ENCODE peak calls at places on chromosomes 5 and 9, in four cellular contexts. One of them, this sample, is unnamed.

GRCh38 chr5:41722359-41722950 is 147.8 kb downstream of the OXCT1 start:
- DNase-seq in ovary: no peak
- DNase-seq in CD4-positive, alpha-beta T cell: no peak
- DNase-seq in cardiac muscle cell: peak; percentile 2
- DNase-seq in this sample: no peak

GRCh38 chr5:16957305-16958165 is 21.4 kb upstream of the MYO10 start:
- DNase-seq in ovary: no peak
- DNase-seq in CD4-positive, alpha-beta T cell: no peak
- DNase-seq in cardiac muscle cell: no peak
- DNase-seq in this sample: no peak

GRCh38 chr5:32908646-32909045 is 197.5 kb downstream of the NPR3 start:
- DNase-seq in ovary: no peak
- DNase-seq in CD4-positive, alpha-beta T cell: no peak
- DNase-seq in cardiac muscle cell: no peak
- DNase-seq in this sample: no peak

GRCh38 chr9:677461-678097 is 163.9 kb upstream of the DMRT1 start:
- DNase-seq in ovary: no peak
- DNase-seq in CD4-positive, alpha-beta T cell: no peak
- DNase-seq in cardiac muscle cell: no peak
- DNase-seq in this sample: no peak

GRCh38 chr5:133321833-133322420 is 270.1 kb downstream of the HSPA4 start:
- DNase-seq in ovary: no peak
- DNase-seq in CD4-positive, alpha-beta T cell: no peak
- DNase-seq in cardiac muscle cell: no peak
- DNase-seq in this sample: no peak

GRCh38 chr5:30343707-30344106 is 849.8 kb upstream of the CDH6 start:
- DNase-seq in ovary: no peak
- DNase-seq in CD4-positive, alpha-beta T cell: no peak
- DNase-seq in cardiac muscle cell: no peak
- DNase-seq in this sample: no peak

GRCh38 chr5:134142088-134142487 is 27.6 kb downstream of the TCF7 start:
- DNase-seq in ovary: no peak
- DNase-seq in CD4-positive, alpha-beta T cell: peak; percentile 0
- DNase-seq in cardiac muscle cell: no peak
- DNase-seq in this sample: no peak

GRCh38 chr5:9009931-9010652 is 535.8 kb downstream of the SEMA5A start:
- DNase-seq in ovary: no peak
- DNase-seq in CD4-positive, alpha-beta T cell: no peak
- DNase-seq in cardiac muscle cell: no peak
- DNase-seq in this sample: no peak

GRCh38 chr9:69444791-69445190 is 119.8 kb downstream of the ENTREP1 start:
- DNase-seq in ovary: no peak
- DNase-seq in CD4-positive, alpha-beta T cell: no peak
- DNase-seq in cardiac muscle cell: no peak
- DNase-seq in this sample: no peak

GRCh38 chr9:4680178-4680535 is 788 bp downstream of the CDC37L1 start:
- DNase-seq in ovary: no peak
- DNase-seq in CD4-positive, alpha-beta T cell: no peak
- DNase-seq in cardiac muscle cell: no peak
- DNase-seq in this sample: no peak

GRCh38 chr9:26391036-26391435 is 501.6 kb downstream of the CAAP1 start:
- DNase-seq in ovary: no peak
- DNase-seq in CD4-positive, alpha-beta T cell: no peak
- DNase-seq in cardiac muscle cell: no peak
- DNase-seq in this sample: no peak

GRCh38 chr9:88387733-88388202 is 476 bp upstream of the SPIN1 start:
- DNase-seq in ovary: peak; percentile 54
- DNase-seq in CD4-positive, alpha-beta T cell: peak; percentile 38
- DNase-seq in cardiac muscle cell: peak; percentile 58
- DNase-seq in this sample: no peak

GRCh38 chr5:24389968-24390367 is 254.8 kb downstream of the CDH10 start:
- DNase-seq in ovary: no peak
- DNase-seq in CD4-positive, alpha-beta T cell: no peak
- DNase-seq in cardiac muscle cell: no peak
- DNase-seq in this sample: no peak

GRCh38 chr5:176608937-176609723 is 826 bp downstream of the GPRIN1 start:
- DNase-seq in ovary: no peak
- DNase-seq in CD4-positive, alpha-beta T cell: no peak
- DNase-seq in cardiac muscle cell: no peak
- DNase-seq in this sample: no peak

GRCh38 chr9:91817493-91818225 is 132.4 kb downstream of the ROR2 start:
- DNase-seq in ovary: peak; percentile 54
- DNase-seq in CD4-positive, alpha-beta T cell: no peak
- DNase-seq in cardiac muscle cell: no peak
- DNase-seq in this sample: no peak

GRCh38 chr5:96079075-96079474 is 117.4 kb upstream of the ELL2 start:
- DNase-seq in ovary: no peak
- DNase-seq in CD4-positive, alpha-beta T cell: no peak
- DNase-seq in cardiac muscle cell: no peak
- DNase-seq in this sample: no peak

GRCh38 chr5:167063788-167064187 is 1227.7 kb upstream of the WWC1 start:
- DNase-seq in ovary: no peak
- DNase-seq in CD4-positive, alpha-beta T cell: no peak
- DNase-seq in cardiac muscle cell: no peak
- DNase-seq in this sample: no peak

DNA sequence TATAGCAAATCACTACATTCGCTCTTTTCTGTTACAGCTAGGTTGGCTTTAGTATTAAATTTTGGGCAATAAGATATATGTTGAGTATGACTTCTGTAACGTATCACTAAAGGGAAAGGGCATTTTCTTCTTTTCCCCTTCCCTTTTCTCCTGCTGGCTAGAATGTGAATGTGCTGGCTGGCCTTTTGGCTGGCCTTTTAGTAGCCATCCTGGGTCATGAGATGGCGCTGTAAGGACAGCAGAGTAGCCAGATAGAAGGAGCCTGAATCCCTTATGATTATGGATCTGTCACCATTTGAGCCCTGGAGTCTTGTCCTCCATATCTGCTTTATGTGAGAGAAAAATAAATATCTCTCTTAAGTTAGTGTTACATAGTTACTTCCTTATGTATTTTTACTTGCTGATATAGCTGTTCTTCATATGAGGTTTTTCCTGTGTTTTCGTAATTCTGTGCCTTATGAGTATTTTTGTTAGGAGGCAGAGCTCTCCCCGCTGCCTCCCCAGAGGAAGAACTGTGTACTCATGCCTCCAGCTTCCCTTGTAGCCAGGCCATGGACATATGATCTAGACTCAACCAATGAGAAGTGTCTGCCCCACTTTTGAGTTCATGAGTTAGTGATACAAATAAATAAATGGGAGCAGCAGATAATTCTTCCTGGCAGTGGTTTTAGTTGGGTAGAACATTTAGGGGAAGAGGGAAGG is 65.9 kb downstream of the NDUFAF2 start:
- DNase-seq in ovary: no peak
- DNase-seq in CD4-positive, alpha-beta T cell: no peak
- DNase-seq in cardiac muscle cell: no peak
- DNase-seq in this sample: no peak
- TF ChIP-seq CTCF in ovary: no peak
- TF ChIP-seq CTCF in CD4-positive, alpha-beta T cell: no peak
- TF ChIP-seq CTCF in cardiac muscle cell: peak; percentile 38
- TF ChIP-seq CTCF in this sample: no peak

GRCh38 chr5:123721721-123722276 is 209.8 kb downstream of the CSNK1G3 start:
- DNase-seq in ovary: no peak
- DNase-seq in CD4-positive, alpha-beta T cell: no peak
- DNase-seq in cardiac muscle cell: no peak
- DNase-seq in this sample: no peak
- TF ChIP-seq CTCF in ovary: no peak
- TF ChIP-seq CTCF in CD4-positive, alpha-beta T cell: no peak
- TF ChIP-seq CTCF in cardiac muscle cell: no peak
- TF ChIP-seq CTCF in this sample: no peak

GRCh38 chr5:129459485-129460120 is 495 bp upstream of the ADAMTS19 start:
- DNase-seq in ovary: peak; percentile 19
- DNase-seq in CD4-positive, alpha-beta T cell: no peak
- DNase-seq in cardiac muscle cell: peak; percentile 73
- DNase-seq in this sample: no peak

GRCh38 chr5:129461816-129462396 is 1.8 kb downstream of the ADAMTS19 start:
- DNase-seq in ovary: no peak
- DNase-seq in CD4-positive, alpha-beta T cell: no peak
- DNase-seq in cardiac muscle cell: no peak
- DNase-seq in this sample: no peak

GRCh38 chr5:129465945-129466344 is 5.8 kb downstream of the ADAMTS19 start:
- DNase-seq in ovary: no peak
- DNase-seq in CD4-positive, alpha-beta T cell: no peak
- DNase-seq in cardiac muscle cell: no peak
- DNase-seq in this sample: no peak

GRCh38 chr5:129460121-129460950 is at the start of gene ADAMTS19:
- DNase-seq in ovary: peak; percentile 18
- DNase-seq in CD4-positive, alpha-beta T cell: no peak
- DNase-seq in cardiac muscle cell: peak; percentile 73
- DNase-seq in this sample: no peak

GRCh38 chr5:129460951-129461815 is 1.1 kb downstream of the ADAMTS19 start:
- DNase-seq in ovary: peak; percentile 25
- DNase-seq in CD4-positive, alpha-beta T cell: no peak
- DNase-seq in cardiac muscle cell: peak; percentile 88
- DNase-seq in this sample: no peak
- TF ChIP-seq CTCF in ovary: no peak
- TF ChIP-seq CTCF in CD4-positive, alpha-beta T cell: no peak
- TF ChIP-seq CTCF in cardiac muscle cell: peak; percentile 51
- TF ChIP-seq CTCF in this sample: no peak

DNA sequence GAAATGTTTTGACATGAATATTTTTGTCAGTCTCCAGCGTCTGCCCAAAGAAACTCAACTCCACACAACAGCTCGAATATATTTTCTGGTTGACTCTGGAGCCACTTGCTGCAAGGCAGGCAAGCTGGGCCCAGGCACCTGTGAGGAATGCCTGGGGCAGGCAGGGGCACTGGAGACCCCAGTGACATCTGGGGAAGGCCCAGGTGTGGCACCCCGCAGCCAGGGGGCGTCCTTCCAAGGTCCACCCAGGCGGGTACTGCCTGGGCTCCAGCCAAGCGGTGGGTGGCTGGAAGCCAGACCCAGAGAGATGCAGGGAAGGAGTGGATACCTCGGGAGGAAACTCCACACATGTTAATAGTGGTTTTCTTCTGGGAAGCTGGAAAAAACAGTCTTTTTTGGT is 125.9 kb downstream of the PHF2 start:
- DNase-seq in ovary: no peak
- DNase-seq in CD4-positive, alpha-beta T cell: no peak
- DNase-seq in cardiac muscle cell: no peak
- DNase-seq in this sample: no peak
- TF ChIP-seq CTCF in ovary: no peak
- TF ChIP-seq CTCF in CD4-positive, alpha-beta T cell: no peak
- TF ChIP-seq CTCF in cardiac muscle cell: no peak
- TF ChIP-seq CTCF in this sample: no peak

GRCh38 chr9:12629091-12629490 is 64.1 kb upstream of the TYRP1 start:
- DNase-seq in ovary: no peak
- DNase-seq in CD4-positive, alpha-beta T cell: no peak
- DNase-seq in cardiac muscle cell: no peak
- DNase-seq in this sample: no peak

GRCh38 chr9:12628546-12628945 is 64.6 kb upstream of the TYRP1 start:
- DNase-seq in ovary: no peak
- DNase-seq in CD4-positive, alpha-beta T cell: no peak
- DNase-seq in cardiac muscle cell: no peak
- DNase-seq in this sample: no peak

GRCh38 chr9:12631866-12632265 is 61.3 kb upstream of the TYRP1 start:
- DNase-seq in ovary: no peak
- DNase-seq in CD4-positive, alpha-beta T cell: no peak
- DNase-seq in cardiac muscle cell: no peak
- DNase-seq in this sample: no peak

GRCh38 chr9:12633016-12633765 is 60.0 kb upstream of the TYRP1 start:
- DNase-seq in ovary: no peak
- DNase-seq in CD4-positive, alpha-beta T cell: no peak
- DNase-seq in cardiac muscle cell: no peak
- DNase-seq in this sample: no peak
- TF ChIP-seq CTCF in ovary: no peak
- TF ChIP-seq CTCF in CD4-positive, alpha-beta T cell: no peak
- TF ChIP-seq CTCF in cardiac muscle cell: no peak
- TF ChIP-seq CTCF in this sample: no peak

GRCh38 chr9:131754846-131755245 is 15.0 kb upstream of the RAPGEF1 start:
- DNase-seq in ovary: no peak
- DNase-seq in CD4-positive, alpha-beta T cell: no peak
- DNase-seq in cardiac muscle cell: no peak
- DNase-seq in this sample: no peak

GRCh38 chr9:131758972-131759647 is 19.2 kb upstream of the RAPGEF1 start:
- DNase-seq in ovary: no peak
- DNase-seq in CD4-positive, alpha-beta T cell: no peak
- DNase-seq in cardiac muscle cell: no peak
- DNase-seq in this sample: no peak

GRCh38 chr9:131752231-131752884 is 12.5 kb upstream of the RAPGEF1 start:
- DNase-seq in ovary: no peak
- DNase-seq in CD4-positive, alpha-beta T cell: no peak
- DNase-seq in cardiac muscle cell: no peak
- DNase-seq in this sample: no peak

GRCh38 chr9:131757549-131757948 is 17.7 kb upstream of the RAPGEF1 start:
- DNase-seq in ovary: no peak
- DNase-seq in CD4-positive, alpha-beta T cell: no peak
- DNase-seq in cardiac muscle cell: no peak
- DNase-seq in this sample: no peak

DNA sequence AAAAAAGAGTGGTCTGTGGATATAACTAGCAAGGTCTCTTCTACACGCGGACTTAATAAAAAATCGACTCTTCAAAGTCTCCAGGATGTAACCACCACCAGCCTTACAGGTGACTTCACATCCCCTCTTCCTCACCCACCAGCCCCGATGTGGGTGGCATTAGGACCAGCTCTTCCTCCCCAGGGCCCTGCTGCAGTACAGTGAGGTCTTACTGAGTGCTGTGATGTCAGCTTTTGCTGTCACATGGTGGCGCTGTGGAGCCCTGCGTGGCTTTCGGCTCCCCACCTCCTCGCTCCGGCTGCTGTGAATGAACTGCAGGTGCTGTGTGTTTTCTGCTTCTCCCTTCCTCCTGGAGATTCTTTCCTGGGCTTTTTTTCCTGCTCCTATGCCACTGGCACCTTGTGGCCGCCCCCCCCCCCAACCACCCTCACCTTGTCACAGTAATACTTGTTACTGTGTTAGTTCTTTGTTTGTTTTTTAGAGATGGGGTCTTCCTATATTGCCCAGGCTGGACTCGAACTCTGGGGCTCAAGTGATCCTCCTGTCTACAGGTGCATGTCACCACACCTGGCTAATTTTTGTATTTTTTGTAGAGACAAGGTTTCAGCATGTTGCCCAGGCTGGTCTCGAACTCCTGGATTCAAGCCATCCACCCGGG is 15.8 kb upstream of the RAPGEF1 start:
- DNase-seq in ovary: peak; percentile 64
- DNase-seq in CD4-positive, alpha-beta T cell: peak; percentile 84
- DNase-seq in cardiac muscle cell: peak; percentile 91
- DNase-seq in this sample: peak; percentile 81
- TF ChIP-seq CTCF in ovary: peak; percentile 8
- TF ChIP-seq CTCF in CD4-positive, alpha-beta T cell: peak; percentile 79
- TF ChIP-seq CTCF in cardiac muscle cell: peak; percentile 90
- TF ChIP-seq CTCF in this sample: peak; percentile 86

GRCh38 chr5:141852448-141852847 is 25.8 kb downstream of the PCDH1 start:
- DNase-seq in ovary: no peak
- DNase-seq in CD4-positive, alpha-beta T cell: no peak
- DNase-seq in cardiac muscle cell: no peak
- DNase-seq in this sample: no peak
- TF ChIP-seq CTCF in ovary: no peak
- TF ChIP-seq CTCF in CD4-positive, alpha-beta T cell: no peak
- TF ChIP-seq CTCF in cardiac muscle cell: no peak
- TF ChIP-seq CTCF in this sample: no peak

DNA sequence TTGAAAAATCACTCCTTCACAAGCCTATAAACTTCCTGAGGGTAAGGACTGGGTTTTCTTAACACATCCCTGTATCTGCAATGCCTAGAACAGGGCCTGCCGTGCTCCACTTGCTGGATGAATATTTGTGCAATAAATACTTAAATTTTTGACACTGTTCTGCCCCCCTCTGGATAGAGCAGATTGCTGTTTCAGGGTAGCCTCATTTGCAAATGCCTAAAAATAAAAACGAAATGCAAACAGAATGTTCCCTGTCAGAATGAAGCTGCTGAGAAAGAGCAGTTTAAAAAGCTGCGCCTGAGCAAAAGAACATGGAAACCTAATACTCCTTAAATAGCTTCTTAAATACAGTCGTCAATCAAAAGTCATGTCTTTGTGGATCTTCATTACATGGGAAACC is 385.3 kb downstream of the PRELID2 start:
- DNase-seq in ovary: no peak
- DNase-seq in CD4-positive, alpha-beta T cell: no peak
- DNase-seq in cardiac muscle cell: no peak
- DNase-seq in this sample: no peak
- TF ChIP-seq CTCF in ovary: no peak
- TF ChIP-seq CTCF in CD4-positive, alpha-beta T cell: no peak
- TF ChIP-seq CTCF in cardiac muscle cell: no peak
- TF ChIP-seq CTCF in this sample: no peak

This sample was measured in CD14-positive monocyte.